ENCODE peak calls at places on chromosomes 3 and 15, in six cellular contexts. Y, R, Q, G, X and W are unnamed samples.
A peak's percentile ranks its signal among the peaks of the same experiment; 100 is the strongest.

GRCh38 chr3:195033531-195034091 is 237.3 kb downstream of the XXYLT1 start:
- DNase-seq in Y (peak; percentile 83), R (peak; percentile 16), Q (no peak), G (no peak), X (no peak), W (peak; percentile 51)

GRCh38 chr3:156761007-156761406 is 65.1 kb upstream of the LEKR1 start:
- DNase-seq in Y (no peak), R (no peak), Q (no peak), G (no peak), X (no peak), W (no peak)

GRCh38 chr15:36911322-36911944 is 188.9 kb downstream of the MEIS2 start:
- DNase-seq in Y (no peak), R (no peak), Q (no peak), G (no peak), X (no peak), W (no peak)

GRCh38 chr3:132464066-132464465 is 46.8 kb downstream of the DNAJC13 start:
- DNase-seq in Y (no peak), R (no peak), Q (no peak), G (no peak), X (no peak), W (no peak)

GRCh38 chr3:99578339-99578970 is 59.9 kb upstream of the COL8A1 start:
- DNase-seq in Y (no peak), R (no peak), Q (no peak), G (no peak), X (no peak), W (no peak)

GRCh38 chr3:170222647-170223541 is 670 bp downstream of the PRKCI start:
- DNase-seq in Y (no peak), R (peak; percentile 69), Q (peak; percentile 32), G (peak; percentile 42), X (no peak), W (peak; percentile 56)

GRCh38 chr3:159897331-159898075 is 91.1 kb upstream of the IL12A start:
- DNase-seq in Y (no peak), R (no peak), Q (no peak), G (no peak), X (no peak), W (no peak)

GRCh38 chr3:197896421-197896820 is 53.6 kb upstream of the RPL35A start:
- DNase-seq in Y (no peak), R (no peak), Q (no peak), G (no peak), X (no peak), W (no peak)

GRCh38 chr15:87348746-87349145 is 907.8 kb downstream of the NTRK3 start:
- DNase-seq in Y (no peak), R (no peak), Q (no peak), G (no peak), X (no peak), W (no peak)

GRCh38 chr3:147269907-147270306 is 136.4 kb downstream of the ZIC4 start:
- DNase-seq in Y (no peak), R (no peak), Q (no peak), G (no peak), X (no peak), W (no peak)

GRCh38 chr15:56064152-56064551 is 70.7 kb upstream of the NEDD4 start:
- DNase-seq in Y (no peak), R (no peak), Q (no peak), G (no peak), X (no peak), W (no peak)

GRCh38 chr15:75648156-75649000 is 666 bp downstream of the SNX33 start:
- DNase-seq in Y (peak; percentile 45), R (no peak), Q (peak; percentile 59), G (no peak), X (peak; percentile 57), W (no peak)

GRCh38 chr15:31206386-31207174 is 105.1 kb upstream of the TRPM1 start:
- DNase-seq in Y (no peak), R (no peak), Q (no peak), G (no peak), X (no peak), W (no peak)

GRCh38 chr3:113035387-113035982 is 44.7 kb downstream of the GTPBP8 start:
- DNase-seq in Y (peak; percentile 33), R (peak; percentile 64), Q (peak; percentile 54), G (peak; percentile 13), X (no peak), W (no peak)

GRCh38 chr3:28890373-28890772 is 390.5 kb upstream of the RBMS3 start:
- DNase-seq in Y (no peak), R (no peak), Q (no peak), G (no peak), X (no peak), W (no peak)

GRCh38 chr3:50491023-50491422 is 12.4 kb downstream of the CACNA2D2 start:
- DNase-seq in Y (no peak), R (no peak), Q (no peak), G (no peak), X (no peak), W (no peak)

GRCh38 chr3:135051409-135051946 is 256.4 kb downstream of the EPHB1 start:
- DNase-seq in Y (no peak), R (no peak), Q (no peak), G (no peak), X (no peak), W (no peak)

GRCh38 chr3:135056084-135056730 is 261.1 kb downstream of the EPHB1 start:
- DNase-seq in Y (no peak), R (no peak), Q (no peak), G (no peak), X (no peak), W (no peak)

GRCh38 chr3:135055449-135055848 is 260.4 kb downstream of the EPHB1 start:
- DNase-seq in Y (no peak), R (no peak), Q (no peak), G (no peak), X (no peak), W (no peak)

GRCh38 chr3:135047061-135047460 is 252.0 kb downstream of the EPHB1 start:
- DNase-seq in Y (no peak), R (no peak), Q (no peak), G (no peak), X (no peak), W (no peak)

GRCh38 chr3:135050536-135050935 is 255.5 kb downstream of the EPHB1 start:
- DNase-seq in Y (no peak), R (no peak), Q (no peak), G (no peak), X (no peak), W (no peak)
- H3K27ac ChIP-seq in Y (no peak overlapping the region), R (no peak overlapping the region), Q (no peak overlapping the region), G (no peak overlapping the region), X (no peak overlapping the region), W (no peak overlapping the region)

DNA sequence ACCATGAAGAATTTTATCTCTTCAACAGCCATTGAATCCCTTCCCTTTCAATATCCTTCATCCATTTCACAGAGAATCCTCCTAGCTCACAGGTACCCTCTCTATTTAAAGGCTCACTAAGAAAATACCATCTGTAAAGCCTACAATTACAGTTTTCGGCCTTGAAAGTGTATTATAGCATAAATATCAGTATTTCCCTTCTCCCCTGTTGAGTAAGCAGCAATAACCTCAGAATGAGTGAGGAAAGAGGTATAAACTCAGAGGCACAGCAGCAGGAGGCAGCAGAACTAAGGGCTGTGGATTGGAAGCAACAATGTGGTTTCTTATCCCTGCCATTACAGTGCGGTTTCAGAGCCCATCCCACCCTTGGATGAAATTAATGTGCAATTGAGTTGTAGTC is 360.6 kb upstream of the ATP10A start:
- DNase-seq in Y (no peak), R (no peak), Q (no peak), G (no peak), X (no peak), W (no peak)
- H3K9me3 ChIP-seq in Y (no peaks in the 10 kb centered on the region), R (no peaks in the 10 kb centered on the region), Q (no peaks in the 10 kb centered on the region), G (no peaks in the 10 kb centered on the region), X (no peaks in the 10 kb centered on the region), W (peaks cover 10% of the 10 kb centered on the region)

GRCh38 chr15:65818927-65819562 is 27.0 kb upstream of the DENND4A start:
- DNase-seq in Y (no peak), R (no peak), Q (no peak), G (no peak), X (no peak), W (no peak)
- H3K27ac ChIP-seq in Y (no peak overlapping the region), R (no peak overlapping the region), Q (no peak overlapping the region), G (peak overlapping the region; percentile 84), X (no peak overlapping the region), W (peak overlapping the region; percentile 21)

GRCh38 chr3:37200141-37200540 is 25.8 kb upstream of the LRRFIP2 start:
- DNase-seq in Y (no peak), R (no peak), Q (no peak), G (no peak), X (no peak), W (no peak)
- H3K9me3 ChIP-seq in Y (no peaks in the 10 kb centered on the region), R (no peaks in the 10 kb centered on the region), Q (no peaks in the 10 kb centered on the region), G (no peaks in the 10 kb centered on the region), X (no peaks in the 10 kb centered on the region), W (no peaks in the 10 kb centered on the region)

GRCh38 chr15:68610825-68611224 is 32.0 kb downstream of the CORO2B start:
- DNase-seq in Y (no peak), R (no peak), Q (no peak), G (no peak), X (no peak), W (no peak)

GRCh38 chr15:68614621-68615035 is 35.8 kb downstream of the CORO2B start:
- DNase-seq in Y (no peak), R (no peak), Q (peak; percentile 67), G (no peak), X (no peak), W (no peak)

GRCh38 chr15:68615301-68615700 is 36.5 kb downstream of the CORO2B start:
- DNase-seq in Y (no peak), R (no peak), Q (no peak), G (no peak), X (no peak), W (no peak)

GRCh38 chr15:68612533-68612932 is 33.7 kb downstream of the CORO2B start:
- DNase-seq in Y (no peak), R (no peak), Q (no peak), G (no peak), X (no peak), W (no peak)

DNA sequence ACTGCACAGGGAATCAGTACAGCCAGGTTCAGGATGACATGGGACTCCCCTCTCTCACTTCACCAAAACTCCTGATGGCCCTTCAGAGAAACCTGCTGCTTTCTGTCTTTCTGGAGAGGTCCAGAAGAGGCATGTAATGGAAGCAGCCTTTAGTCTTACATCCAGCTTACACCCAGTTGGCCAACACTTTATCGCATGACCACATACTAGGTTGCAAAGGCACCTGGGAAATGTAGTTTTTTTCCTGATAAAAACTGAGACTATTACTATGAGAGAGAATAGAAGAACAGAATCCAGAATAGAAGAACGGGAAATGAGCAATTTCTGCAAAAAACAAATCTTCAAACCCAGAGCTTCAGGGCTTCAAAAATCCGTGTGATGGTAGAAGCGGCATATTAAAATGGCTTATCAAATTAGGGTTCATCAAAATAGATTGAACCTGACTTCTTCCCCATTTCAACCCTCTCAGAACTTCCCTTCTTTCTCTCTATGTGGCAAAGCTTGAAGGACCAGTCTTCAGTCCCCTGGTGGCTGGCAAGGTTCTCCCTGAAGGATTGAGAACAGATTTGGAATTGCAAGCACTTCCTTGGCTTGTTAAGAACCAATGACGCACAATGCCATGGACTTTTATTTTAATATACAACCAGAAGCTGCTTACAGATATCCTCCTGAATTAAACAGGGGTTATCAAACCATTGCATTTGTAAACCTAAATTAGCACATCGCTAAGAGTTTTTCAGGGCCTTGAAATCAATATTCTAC is 34.4 kb downstream of the CORO2B start:
- DNase-seq in Y (no peak), R (peak; percentile 46), Q (no peak), G (no peak), X (no peak), W (no peak)
- H3K27ac ChIP-seq in Y (no peak overlapping the region), R (no peak overlapping the region), Q (no peak overlapping the region), G (no peak overlapping the region), X (no peak overlapping the region), W (no peak overlapping the region)